ENCODE peak calls at places on chromosomes 5 and 9, in six cellular contexts. W is heart left ventricle, S is HCT116, J is colonic mucosa, L is lung, B is BE2C. M is an unnamed sample. For H3K36me3, the result is how much of the 10 kb centered on the place peaks cover.

GRCh38 chr5:74579215-74579614 is 61.3 kb downstream of the ENC1 start:
- DNase-seq in W (no peak), L (no peak), B (no peak), S (no peak), J (no peak), M (no peak)

GRCh38 chr9:125763373-125763772 is 16.2 kb downstream of the PBX3 start:
- DNase-seq in L (no peak), S (no peak), W (no peak), B (peak), J (no peak), M (no peak)

GRCh38 chr5:135492319-135492626 is 40.1 kb upstream of the TIFAB start:
- DNase-seq in W (no peak), S (no peak), J (no peak), B (no peak), L (peak), M (no peak)

GRCh38 chr5:157217289-157218024 is 36.8 kb downstream of the ITK start:
- DNase-seq in B (no peak), S (no peak), L (no peak), W (no peak), J (no peak), M (no peak)

GRCh38 chr9:98611986-98612505 is 96.7 kb downstream of the GABBR2 start:
- DNase-seq in L (no peak), W (no peak), S (no peak), B (no peak), J (no peak), M (no peak)

GRCh38 chr9:95515272-95516113 is 1.3 kb downstream of the PTCH1 start:
- DNase-seq in B (peak), W (no peak), L (no peak), J (peak), S (no peak), M (peak)

GRCh38 chr5:112533315-112533867 is 114.3 kb upstream of the EPB41L4A start:
- DNase-seq in S (peak), B (no peak), W (no peak), L (no peak), J (peak), M (no peak)

GRCh38 chr5:119330367-119331183 is 25.2 kb upstream of the TNFAIP8 start:
- DNase-seq in J (no peak), L (no peak), B (no peak), W (no peak), S (no peak), M (no peak)

GRCh38 chr9:91720313-91720712 is 229.7 kb downstream of the ROR2 start:
- DNase-seq in W (no peak), L (no peak), B (no peak), S (no peak), J (no peak), M (no peak)

GRCh38 chr5:177133845-177134652 is 476 bp downstream of the NSD1 start:
- DNase-seq in B (peak), L (peak), J (peak), W (peak), S (no peak), M (peak)

GRCh38 chr5:68285857-68286611 is 70.5 kb downstream of the PIK3R1 start:
- DNase-seq in L (no peak), J (peak), S (peak), B (peak), W (no peak), M (no peak)

GRCh38 chr5:154865466-154866184 is 7.2 kb downstream of the CNOT8 start:
- DNase-seq in L (no peak), B (no peak), S (no peak), W (no peak), J (no peak), M (no peak)

GRCh38 chr5:67773439-67773988 is 442.0 kb upstream of the PIK3R1 start:
- DNase-seq in L (no peak), B (no peak), W (peak), S (peak), J (peak), M (no peak)

GRCh38 chr5:154758501-154758900 is 3.3 kb downstream of the LARP1 start:
- DNase-seq in J (no peak), S (no peak), W (no peak), B (no peak), L (no peak), M (no peak)

GRCh38 chr5:88732181-88732633 is 150.8 kb downstream of the MEF2C start:
- DNase-seq in W (peak), B (no peak), J (no peak), S (no peak), L (no peak), M (no peak)

GRCh38 chr5:94993501-94993900 is 291.4 kb downstream of the MCTP1 start:
- DNase-seq in B (no peak), J (no peak), L (no peak), S (no peak), W (no peak), M (no peak)

GRCh38 chr5:9498541-9499497 is 47.1 kb downstream of the SEMA5A start:
- DNase-seq in S (no peak), J (no peak), W (no peak), B (peak), L (no peak), M (peak)

GRCh38 chr5:138932171-138932810 is 57.2 kb upstream of the LRRTM2 start:
- DNase-seq in W (peak), B (no peak), J (no peak), S (no peak), L (no peak), M (no peak)

GRCh38 chr9:131405429-131405828 is 11.5 kb downstream of the PRRC2B start:
- DNase-seq in L (no peak), S (no peak), W (peak), J (no peak), B (no peak), M (no peak)

GRCh38 chr9:34957492-34958410 is at the start of gene PHF24:
- DNase-seq in W (no peak), B (peak), L (no peak), J (no peak), S (no peak), M (no peak)

GRCh38 chr5:73295447-73295846 is 122.5 kb downstream of the TMEM174 start:
- DNase-seq in B (no peak), S (no peak), W (no peak), J (no peak), L (no peak), M (no peak)

GRCh38 chr9:111533099-111533785 is 8.3 kb downstream of the ZNF483 start:
- DNase-seq in S (no peak), W (no peak), J (no peak), L (no peak), B (no peak), M (no peak)

GRCh38 chr5:5340206-5340729 is 82.2 kb upstream of the ICE1 start:
- DNase-seq in B (peak), S (peak), L (peak), J (peak), W (peak), M (peak)

GRCh38 chr5:141747152-141747640 is 65.2 kb upstream of the ARAP3 start:
- DNase-seq in L (peak), B (peak), S (peak), W (peak), J (peak), M (peak)

GRCh38 chr9:103245369-103245768 is 250.2 kb downstream of the CYLC2 start:
- DNase-seq in W (no peak), S (no peak), L (no peak), B (no peak), J (no peak), M (no peak)

GRCh38 chr5:159504857-159505304 is 174.6 kb upstream of the IL12B start:
- DNase-seq in J (peak), S (no peak), W (peak), L (peak), B (peak), M (no peak)

GRCh38 chr9:20646656-20647055 is 24.4 kb upstream of the MLLT3 start:
- DNase-seq in S (no peak), L (no peak), B (no peak), W (peak), J (no peak), M (no peak)

GRCh38 chr9:20650750-20651299 is 28.5 kb upstream of the MLLT3 start:
- DNase-seq in J (no peak), S (no peak), L (no peak), W (no peak), B (no peak), M (peak)

GRCh38 chr9:20650313-20650712 is 28.0 kb upstream of the MLLT3 start:
- DNase-seq in J (no peak), B (no peak), L (no peak), S (no peak), W (no peak), M (no peak)

GRCh38 chr9:20651926-20652325 is 29.6 kb upstream of the MLLT3 start:
- DNase-seq in W (no peak), L (no peak), J (no peak), S (no peak), B (no peak), M (no peak)

DNA sequence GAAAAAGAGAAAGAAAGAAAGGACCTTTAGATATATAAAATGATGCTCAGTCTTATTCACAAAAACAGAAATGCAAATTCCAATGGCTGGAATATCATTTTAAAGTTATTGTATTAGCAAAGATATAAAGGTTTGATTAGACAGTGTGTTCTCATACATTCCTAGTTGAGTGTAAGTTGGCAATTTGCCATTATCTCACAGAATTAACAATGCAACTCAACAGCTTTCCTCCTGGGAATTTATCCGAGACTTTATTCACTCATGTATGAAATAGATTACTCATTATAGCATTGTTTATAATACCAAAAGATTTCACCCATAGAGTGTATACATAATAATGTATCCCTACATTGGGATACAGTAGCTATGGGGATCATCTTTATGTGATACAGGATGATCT is 27.1 kb upstream of the MLLT3 start:
- DNase-seq in L (no peak), W (no peak), J (no peak), S (no peak), B (no peak), M (no peak)
- H3K36me3 ChIP-seq in L (under half), W (under half), J (under half), S (under half), B (under half), M (under half)

DNA sequence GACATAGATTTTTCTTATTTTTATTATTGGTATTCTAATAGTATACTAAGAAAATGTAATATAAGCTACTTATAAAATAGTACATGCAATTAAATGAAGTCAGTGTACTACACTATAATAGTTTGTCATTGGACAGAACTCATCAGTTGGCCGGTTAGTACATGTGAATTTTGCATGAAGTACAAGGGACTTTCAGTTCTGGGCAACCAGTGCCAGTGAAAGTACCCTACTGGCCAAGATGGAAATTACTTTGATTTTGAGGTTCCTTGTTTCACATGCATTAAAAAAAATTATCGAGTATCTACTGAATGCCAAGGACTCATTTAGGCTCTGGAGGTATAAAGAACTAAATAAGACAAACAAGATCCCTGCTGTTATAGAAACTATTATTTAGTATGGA is 213.4 kb upstream of the ELL2 start:
- DNase-seq in L (no peak), S (peak), B (no peak), W (no peak), J (no peak), M (no peak)
- TF ChIP-seq CTCF in L (no peak), S (peak), B (peak), W (no peak), J (peak), M (no peak)

GRCh38 chr5:168433982-168434381 is 52.3 kb upstream of the RARS1 start:
- DNase-seq in B (peak), L (no peak), W (no peak), J (no peak), S (no peak), M (no peak)
- H3K36me3 ChIP-seq in B (under half), L (under half), W (under half), J (under half), S (under half), M (half or more)

GRCh38 chr9:1619915-1620705 is 395.0 kb upstream of the SMARCA2 start:
- DNase-seq in S (no peak), J (no peak), L (no peak), W (no peak), B (no peak), M (no peak)
- TF ChIP-seq CTCF in S (no peak), J (no peak), L (no peak), W (no peak), B (no peak), M (no peak)

GRCh38 chr9:132901859-132902831 is 23.4 kb downstream of the SPACA9 start:
- DNase-seq in S (peak), J (peak), W (peak), B (peak), L (peak), M (peak)
- H3K36me3 ChIP-seq in S (under half), J (under half), W (half or more), B (under half), L (under half), M (under half)